ENCODE peak calls at places on chromosomes 12 and 14, in eight cellular contexts. V is stimulated activated CD4-positive, alpha-beta T cell treated with anti-CD3 and anti-CD28 coated beads, Interleukin-15, amount 100 ng/mL, for 24 hours; K is heart left ventricle; J is activated T-cell treated with anti-CD3 and anti-CD28 coated beads, Interleukin-2, amount 50 U/mL, for 72 hours; Y is stomach; Z is occipital lobe; T is NCI-H748 treated with DMSO at 0.1 percent for 48 hours; O is pancreas. N is an unnamed sample.

GRCh38 chr12:95978351-95978750 is 17.8 kb downstream of the HAL start:
- DNase-seq in V (no peak), K (no peak), J (no peak), Y (no peak), Z (no peak), T (no peak), O (no peak), N (no peak)

GRCh38 chr12:16670456-16671050 is 64.6 kb upstream of the LMO3 start:
- DNase-seq in V (no peak), K (no peak), J (no peak), Y (no peak), Z (no peak), T (no peak), O (no peak), N (peak; percentile 54)

GRCh38 chr14:46985529-46986137 is 334.1 kb upstream of the RPL10L start:
- DNase-seq in V (no peak), K (no peak), J (no peak), Y (no peak), Z (no peak), T (no peak), O (no peak), N (peak; percentile 69)

GRCh38 chr14:57383125-57383524 is 7.3 kb upstream of the NAA30 start:
- DNase-seq in V (no peak), K (no peak), J (no peak), Y (no peak), Z (no peak), T (no peak), O (no peak), N (no peak)

GRCh38 chr12:30357712-30358111 is 338.0 kb downstream of the IPO8 start:
- DNase-seq in V (no peak), K (no peak), J (no peak), Y (no peak), Z (no peak), T (no peak), O (no peak), N (peak; percentile 11)

GRCh38 chr12:50224026-50224692 is 57.0 kb upstream of the CERS5 start:
- DNase-seq in V (peak; percentile 59), K (no peak), J (peak; percentile 55), Y (peak; percentile 51), Z (no peak), T (no peak), O (no peak), N (peak; percentile 77)

GRCh38 chr14:36604757-36605505 is 22.5 kb upstream of the NKX2-8 start:
- DNase-seq in V (peak; percentile 45), K (peak; percentile 20), J (peak; percentile 43), Y (peak; percentile 53), Z (peak; percentile 20), T (peak; percentile 93), O (no peak), N (peak; percentile 80)

GRCh38 chr14:21264025-21264801 is 5.0 kb downstream of the HNRNPC start:
- DNase-seq in V (no peak), K (no peak), J (no peak), Y (no peak), Z (no peak), T (no peak), O (no peak), N (peak; percentile 79)

GRCh38 chr12:95216704-95217376 is 427 bp downstream of the FGD6 start:
- DNase-seq in V (no peak), K (no peak), J (no peak), Y (no peak), Z (no peak), T (peak; percentile 21), O (no peak), N (peak; percentile 56)

GRCh38 chr14:96304956-96305355 is 48.9 kb downstream of the BDKRB1 start:
- DNase-seq in V (peak; percentile 2), K (no peak), J (no peak), Y (no peak), Z (no peak), T (no peak), O (no peak), N (peak; percentile 41)

N was measured in epithelial cell of esophagus.